ENCODE peak calls at places on chromosomes 6 and 20, in four cellular contexts. One of them, this sample, is unnamed.

GRCh38 chr6:7996538-7997225 is 67.5 kb downstream of the BLOC1S5 start:
- DNase-seq in PC-3: no peak
- DNase-seq in mammary epithelial cell: peak
- DNase-seq in hepatocyte: peak
- DNase-seq in this sample: no peak

GRCh38 chr6:34146801-34147592 is 1.1 kb upstream of the GRM4 start:
- DNase-seq in hepatocyte: no peak
- DNase-seq in PC-3: peak
- DNase-seq in mammary epithelial cell: peak
- DNase-seq in this sample: no peak

GRCh38 chr20:8601542-8601912 is 467.4 kb upstream of the PLCB4 start:
- DNase-seq in PC-3: no peak
- DNase-seq in mammary epithelial cell: no peak
- DNase-seq in hepatocyte: peak
- DNase-seq in this sample: no peak

GRCh38 chr6:168163096-168163731 is 84.2 kb upstream of the FRMD1 start:
- DNase-seq in hepatocyte: peak
- DNase-seq in PC-3: no peak
- DNase-seq in mammary epithelial cell: no peak
- DNase-seq in this sample: no peak

GRCh38 chr6:35602133-35602946 is 86.4 kb downstream of the FKBP5 start:
- DNase-seq in PC-3: peak
- DNase-seq in hepatocyte: peak
- DNase-seq in mammary epithelial cell: peak
- DNase-seq in this sample: no peak

GRCh38 chr6:167719920-167720319 is 106.8 kb upstream of the AFDN start:
- DNase-seq in hepatocyte: no peak
- DNase-seq in mammary epithelial cell: no peak
- DNase-seq in PC-3: no peak
- DNase-seq in this sample: no peak

GRCh38 chr6:100228437-100229424 is 234.7 kb upstream of the MCHR2 start:
- DNase-seq in hepatocyte: peak
- DNase-seq in PC-3: peak
- DNase-seq in mammary epithelial cell: peak
- DNase-seq in this sample: no peak

GRCh38 chr20:51434556-51435256 is 107.8 kb downstream of the NFATC2 start:
- DNase-seq in mammary epithelial cell: peak
- DNase-seq in PC-3: peak
- DNase-seq in hepatocyte: no peak
- DNase-seq in this sample: peak

GRCh38 chr6:37048851-37049734 is 43.6 kb downstream of the FGD2 start:
- DNase-seq in hepatocyte: peak
- DNase-seq in PC-3: peak
- DNase-seq in mammary epithelial cell: peak
- DNase-seq in this sample: no peak

GRCh38 chr20:10219452-10219791 is 792 bp downstream of the SNAP25 start:
- DNase-seq in PC-3: peak
- DNase-seq in hepatocyte: peak
- DNase-seq in mammary epithelial cell: peak
- DNase-seq in this sample: peak

GRCh38 chr20:34332262-34332920 is 29.2 kb upstream of the AHCY start:
- DNase-seq in mammary epithelial cell: no peak
- DNase-seq in hepatocyte: no peak
- DNase-seq in PC-3: no peak
- DNase-seq in this sample: no peak

GRCh38 chr6:42407379-42407778 is 44.3 kb downstream of the TRERF1 start:
- DNase-seq in PC-3: peak
- DNase-seq in hepatocyte: no peak
- DNase-seq in mammary epithelial cell: no peak
- DNase-seq in this sample: no peak

GRCh38 chr6:113439861-113440260 is 417.3 kb upstream of the MARCKS start:
- DNase-seq in mammary epithelial cell: no peak
- DNase-seq in hepatocyte: no peak
- DNase-seq in PC-3: no peak
- DNase-seq in this sample: no peak

GRCh38 chr6:422423-423061 is 31.0 kb downstream of the IRF4 start:
- DNase-seq in PC-3: peak
- DNase-seq in mammary epithelial cell: peak
- DNase-seq in hepatocyte: peak
- DNase-seq in this sample: no peak

GRCh38 chr20:38337561-38338140 is 8.6 kb upstream of the LBP start:
- DNase-seq in mammary epithelial cell: peak
- DNase-seq in PC-3: peak
- DNase-seq in hepatocyte: peak
- DNase-seq in this sample: no peak

GRCh38 chr20:4187147-4187546 is 171.8 kb upstream of the RNF24 start:
- DNase-seq in mammary epithelial cell: no peak
- DNase-seq in hepatocyte: no peak
- DNase-seq in PC-3: no peak
- DNase-seq in this sample: no peak

GRCh38 chr6:165272585-165272984 is 36.8 kb downstream of the C6orf118 start:
- DNase-seq in PC-3: no peak
- DNase-seq in hepatocyte: no peak
- DNase-seq in mammary epithelial cell: no peak
- DNase-seq in this sample: no peak

GRCh38 chr20:63175031-63175895 is 40.7 kb downstream of the YTHDF1 start:
- DNase-seq in PC-3: no peak
- DNase-seq in mammary epithelial cell: no peak
- DNase-seq in hepatocyte: no peak
- DNase-seq in this sample: no peak
- TF ChIP-seq EZH2 in PC-3: no peak
- TF ChIP-seq EZH2 in mammary epithelial cell: peak
- TF ChIP-seq EZH2 in hepatocyte: peak
- TF ChIP-seq EZH2 in this sample: peak

DNA sequence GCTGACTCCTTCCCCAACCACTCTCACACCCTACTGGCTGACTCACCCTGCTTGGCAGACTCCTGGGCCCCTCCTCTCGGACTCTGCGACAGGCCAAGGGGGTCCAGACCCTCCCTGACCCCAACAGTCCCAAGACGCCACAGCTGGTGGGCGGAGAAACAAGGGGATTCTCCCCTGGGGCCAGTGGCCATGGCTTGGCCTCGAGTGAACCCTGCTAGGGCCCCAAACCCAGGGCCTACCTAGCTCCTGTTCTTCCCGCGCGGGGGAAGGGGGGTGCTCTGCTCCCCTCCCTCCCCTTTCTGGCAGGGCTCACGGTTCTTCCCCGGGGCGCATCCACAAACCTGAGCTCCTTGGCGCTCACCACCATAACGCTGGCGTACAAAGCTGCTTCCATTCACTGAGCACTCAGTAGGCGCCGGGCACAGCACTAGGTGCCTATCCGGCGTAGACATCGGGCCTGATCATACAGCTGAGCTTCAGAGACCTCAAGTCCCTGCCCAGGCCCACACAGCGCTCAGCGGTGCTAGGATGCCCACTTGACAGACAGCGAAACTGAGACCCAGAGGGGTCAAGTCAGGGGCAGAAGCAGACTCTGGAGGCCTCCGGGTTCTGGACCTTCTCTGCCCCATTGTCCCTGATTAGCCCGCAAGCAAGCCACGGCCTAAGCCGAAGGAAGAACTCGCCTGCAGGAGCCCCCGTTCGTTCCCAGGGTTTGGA is 564 bp downstream of the ADA start:
- DNase-seq in mammary epithelial cell: no peak
- DNase-seq in PC-3: no peak
- DNase-seq in hepatocyte: no peak
- DNase-seq in this sample: no peak
- H3K27ac ChIP-seq in mammary epithelial cell: peak
- H3K27ac ChIP-seq in PC-3: no peak
- H3K27ac ChIP-seq in hepatocyte: no peak
- H3K27ac ChIP-seq in this sample: no peak

GRCh38 chr20:63471002-63471718 is 1.3 kb downstream of the KCNQ2 start:
- DNase-seq in PC-3: no peak
- DNase-seq in mammary epithelial cell: no peak
- DNase-seq in hepatocyte: no peak
- DNase-seq in this sample: no peak
- TF ChIP-seq EZH2 in PC-3: no peak
- TF ChIP-seq EZH2 in mammary epithelial cell: no peak
- TF ChIP-seq EZH2 in hepatocyte: peak
- TF ChIP-seq EZH2 in this sample: peak

GRCh38 chr6:109454483-109455160 is 950 bp downstream of the MICAL1 start:
- DNase-seq in hepatocyte: peak
- DNase-seq in PC-3: no peak
- DNase-seq in mammary epithelial cell: no peak
- DNase-seq in this sample: no peak

GRCh38 chr6:109453594-109454482 is 1.7 kb downstream of the MICAL1 start:
- DNase-seq in hepatocyte: no peak
- DNase-seq in PC-3: no peak
- DNase-seq in mammary epithelial cell: no peak
- DNase-seq in this sample: no peak

GRCh38 chr6:109455502-109456282 is at the start of gene MICAL1:
- DNase-seq in mammary epithelial cell: peak
- DNase-seq in PC-3: peak
- DNase-seq in hepatocyte: peak
- DNase-seq in this sample: no peak

GRCh38 chr6:109456283-109456583 is 661 bp upstream of the MICAL1 start:
- DNase-seq in mammary epithelial cell: no peak
- DNase-seq in hepatocyte: no peak
- DNase-seq in PC-3: no peak
- DNase-seq in this sample: no peak

GRCh38 chr6:109455161-109455501 is 441 bp downstream of the MICAL1 start:
- DNase-seq in hepatocyte: peak
- DNase-seq in PC-3: no peak
- DNase-seq in mammary epithelial cell: peak
- DNase-seq in this sample: no peak
- H3K27ac ChIP-seq in hepatocyte: peak
- H3K27ac ChIP-seq in PC-3: no peak
- H3K27ac ChIP-seq in mammary epithelial cell: peak
- H3K27ac ChIP-seq in this sample: no peak

DNA sequence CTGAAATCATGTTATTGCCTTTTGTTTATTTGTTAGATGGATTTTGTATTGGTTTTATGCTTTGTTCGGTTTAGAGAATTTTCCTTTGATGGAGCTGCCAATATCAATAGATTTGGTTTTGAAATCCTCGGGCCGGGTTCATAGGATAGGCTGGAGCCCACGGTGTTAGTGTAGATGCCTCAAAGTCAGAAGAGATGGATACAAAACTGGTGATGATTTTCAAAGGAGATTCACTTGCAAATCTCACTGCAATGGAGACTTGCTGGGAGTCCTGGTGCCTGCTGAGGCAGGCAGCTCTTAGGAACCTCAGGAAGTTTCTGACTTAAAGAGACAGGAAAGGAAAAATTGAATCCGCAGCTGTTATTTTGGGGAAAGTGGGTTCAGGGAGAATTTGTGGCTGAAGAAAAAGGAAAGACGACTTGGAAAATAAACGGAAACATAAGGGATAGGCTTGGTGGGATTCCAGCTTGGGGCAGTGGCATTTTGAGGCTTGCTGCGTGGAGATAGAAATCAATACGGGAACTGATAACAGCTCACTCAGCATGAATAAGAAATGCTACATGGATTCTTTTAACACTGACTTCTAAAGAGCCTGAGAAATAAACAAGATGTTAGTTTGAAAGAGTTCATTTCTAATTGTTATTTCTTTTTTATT is 241.6 kb downstream of the PHACTR1 start:
- DNase-seq in mammary epithelial cell: no peak
- DNase-seq in hepatocyte: peak
- DNase-seq in PC-3: no peak
- DNase-seq in this sample: no peak
- TF ChIP-seq EZH2 in mammary epithelial cell: no peak
- TF ChIP-seq EZH2 in hepatocyte: no peak
- TF ChIP-seq EZH2 in PC-3: no peak
- TF ChIP-seq EZH2 in this sample: no peak

DNA sequence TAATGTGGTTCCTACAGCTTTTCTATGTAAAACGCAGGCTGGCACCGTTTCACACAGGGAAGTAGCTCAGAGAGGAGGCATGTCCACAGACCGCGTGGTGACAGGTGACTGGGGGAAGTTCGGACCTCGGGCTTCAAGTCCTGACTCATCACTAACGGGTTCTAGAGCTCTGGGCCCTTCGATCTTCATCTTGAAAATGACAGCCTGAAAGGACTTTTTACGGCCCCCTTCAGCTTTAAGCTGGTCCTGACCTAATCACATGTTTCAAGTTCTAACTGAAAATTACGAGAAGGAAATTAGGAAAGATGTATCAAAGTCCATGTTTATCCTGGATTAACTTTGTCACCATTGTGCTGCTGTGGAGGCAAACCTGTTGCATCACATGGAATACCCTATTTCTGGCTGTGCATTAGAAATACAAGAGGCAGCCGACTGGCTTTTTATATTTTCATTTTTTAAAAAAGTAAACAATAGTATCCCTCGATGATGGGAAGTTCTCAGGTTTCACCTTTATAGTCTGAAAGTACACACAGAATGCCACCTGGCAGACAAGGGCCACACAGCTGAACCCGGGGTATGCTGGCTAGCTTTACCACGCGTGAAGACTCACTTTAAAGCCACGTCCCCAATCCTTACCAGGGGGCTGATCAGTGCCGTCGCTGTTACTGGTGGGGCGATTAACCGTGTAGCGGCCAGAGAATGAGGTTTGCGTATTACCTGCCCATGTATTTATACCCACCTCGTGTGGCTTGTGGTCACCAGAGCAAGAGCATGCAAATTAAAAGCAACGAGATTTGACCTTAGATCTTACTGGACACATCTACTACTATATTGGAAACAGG is 1.9 kb downstream of the MAN1A1 start:
- DNase-seq in PC-3: peak
- DNase-seq in mammary epithelial cell: no peak
- DNase-seq in hepatocyte: peak
- DNase-seq in this sample: no peak
- H3K27ac ChIP-seq in PC-3: no peak
- H3K27ac ChIP-seq in mammary epithelial cell: no peak
- H3K27ac ChIP-seq in hepatocyte: peak
- H3K27ac ChIP-seq in this sample: no peak

This sample was measured in SK-N-MC.